ENCODE peak calls at places on chromosomes 4 and X, in six cellular contexts. S is ovary, Z is BE2C, D is sigmoid colon, J is uterus, E is neuronal stem cell. A is an unnamed sample.
A peak's percentile ranks its signal among the peaks of the same experiment; 100 is the strongest.

GRCh38 chr4:109419679-109420078 is 13.9 kb upstream of the SEC24B start:
- DNase-seq in D (no peak), J (no peak), Z (no peak), S (no peak), E (peak; percentile 14), A (peak; percentile 58)

GRCh38 chr4:126004936-126005335 is 690.2 kb downstream of the FAT4 start:
- DNase-seq in D (no peak), E (no peak), J (no peak), S (no peak), Z (no peak), A (peak; percentile 39)

GRCh38 chrX:73962948-73963347 is 341.0 kb upstream of the ZCCHC13 start:
- DNase-seq in E (no peak), D (no peak), J (no peak), S (no peak), Z (no peak), A (no peak)

GRCh38 chr4:124329134-124329533 is 383.4 kb downstream of the ANKRD50 start:
- DNase-seq in D (no peak), Z (no peak), S (no peak), E (no peak), J (no peak), A (no peak)

GRCh38 chr4:42483426-42484379 is 86.4 kb downstream of the SHISA3 start:
- DNase-seq in E (no peak), S (no peak), D (peak; percentile 76), J (no peak), Z (no peak), A (no peak)

GRCh38 chr4:130074096-130074495 is 978.1 kb downstream of the C4orf33 start:
- DNase-seq in E (no peak), D (no peak), Z (no peak), J (no peak), S (no peak), A (no peak)

GRCh38 chr4:40750461-40751258 is 905 bp downstream of the NSUN7 start:
- DNase-seq in J (no peak), S (no peak), D (no peak), E (peak; percentile 54), Z (no peak), A (peak; percentile 29)

GRCh38 chr4:33878710-33879109 is 2365.6 kb downstream of the ARAP2 start:
- DNase-seq in Z (peak; percentile 12), D (no peak), J (no peak), S (no peak), E (no peak), A (no peak)

GRCh38 chrX:3393581-3394111 is 47.2 kb upstream of the MXRA5 start:
- DNase-seq in D (no peak), J (no peak), E (no peak), S (no peak), Z (no peak), A (no peak)

GRCh38 chr4:95318483-95318882 is 230.3 kb downstream of the UNC5C start:
- DNase-seq in J (no peak), Z (peak; percentile 66), E (no peak), D (no peak), S (no peak), A (peak; percentile 17)

GRCh38 chr4:140851032-140851636 is 94.9 kb upstream of the TBC1D9 start:
- DNase-seq in J (peak; percentile 57), S (peak; percentile 26), E (peak; percentile 75), Z (peak; percentile 64), D (no peak), A (peak; percentile 73)

GRCh38 chr4:186204611-186205144 is 13.3 kb downstream of the CYP4V2 start:
- DNase-seq in E (no peak), D (no peak), S (no peak), Z (no peak), J (no peak), A (no peak)

GRCh38 chr4:4869380-4869723 is 9.9 kb downstream of the MSX1 start:
- DNase-seq in J (no peak), E (peak; percentile 8), S (no peak), D (no peak), Z (no peak), A (no peak)

GRCh38 chr4:151157543-151157942 is 58.1 kb downstream of the RPS3A start:
- DNase-seq in Z (no peak), J (no peak), S (no peak), E (no peak), D (no peak), A (no peak)

GRCh38 chr4:102390438-102390837 is 45.2 kb upstream of the SLC39A8 start:
- DNase-seq in D (no peak), E (no peak), J (no peak), Z (no peak), S (no peak), A (no peak)

GRCh38 chr4:73208376-73208775 is 50.2 kb downstream of the ANKRD17 start:
- DNase-seq in S (no peak), E (no peak), D (no peak), Z (no peak), J (no peak), A (no peak)

GRCh38 chrX:31132803-31133202 is 61.0 kb upstream of the FTHL17 start:
- DNase-seq in E (no peak), Z (no peak), S (no peak), J (no peak), D (no peak), A (no peak)

GRCh38 chr4:169209388-169209883 is 61.3 kb downstream of the SH3RF1 start:
- DNase-seq in D (no peak), E (no peak), Z (no peak), J (no peak), S (no peak), A (no peak)

GRCh38 chr4:169210516-169211108 is 60.1 kb downstream of the SH3RF1 start:
- DNase-seq in E (no peak), S (no peak), D (no peak), Z (no peak), J (no peak), A (no peak)

GRCh38 chr4:169208090-169208455 is 62.7 kb downstream of the SH3RF1 start:
- DNase-seq in Z (no peak), J (no peak), S (no peak), E (peak; percentile 73), D (no peak), A (no peak)

GRCh38 chr4:169207436-169208089 is 63.2 kb downstream of the SH3RF1 start:
- DNase-seq in D (no peak), S (no peak), Z (no peak), E (peak; percentile 35), J (no peak), A (no peak)

DNA sequence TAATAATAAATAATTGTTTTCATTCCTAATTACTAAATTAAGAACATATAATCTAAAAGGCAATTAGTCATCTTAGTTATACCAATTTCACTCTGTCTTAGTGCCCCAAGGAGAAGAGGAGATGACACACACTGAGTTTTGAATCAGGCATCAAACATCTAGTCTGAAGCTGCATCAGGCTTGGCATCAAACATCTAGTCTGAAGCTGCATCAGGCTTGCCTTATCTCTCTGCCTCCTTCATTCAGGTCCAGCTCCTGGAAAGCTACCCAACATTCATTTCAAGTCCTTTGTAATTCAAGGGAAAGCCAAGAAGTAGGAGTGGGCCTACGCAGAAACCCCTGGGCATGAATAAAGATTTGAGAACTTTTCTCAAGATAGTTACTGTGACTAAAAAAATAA is 62.2 kb downstream of the SH3RF1 start:
- DNase-seq in D (no peak), Z (no peak), S (no peak), J (no peak), E (no peak), A (no peak)
- H3K4me1 ChIP-seq in D (no peaks in the 10 kb centered on the region), Z (peaks cover 12% of the 10 kb centered on the region), S (peaks cover 6% of the 10 kb centered on the region), J (no peaks in the 10 kb centered on the region), E (peaks cover 20% of the 10 kb centered on the region), A (peaks cover 3% of the 10 kb centered on the region)

GRCh38 chrX:155768036-155768769 is 112.9 kb upstream of the VAMP7 start:
- DNase-seq in E (no peak), S (no peak), D (no peak), J (no peak), Z (no peak), A (no peak)
- H3K9me3 ChIP-seq in E (no peaks in the 10 kb centered on the region), S (no peaks in the 10 kb centered on the region), D (no peaks in the 10 kb centered on the region), J (no peaks in the 10 kb centered on the region), Z (no peaks in the 10 kb centered on the region), A (no peaks in the 10 kb centered on the region)

GRCh38 chr4:142365386-142365785 is 480.7 kb downstream of the INPP4B start:
- DNase-seq in Z (no peak), D (no peak), S (no peak), E (no peak), J (no peak), A (no peak)

GRCh38 chr4:142366821-142367220 is 479.3 kb downstream of the INPP4B start:
- DNase-seq in S (no peak), E (no peak), Z (no peak), J (no peak), D (no peak), A (no peak)

GRCh38 chr4:142363686-142364085 is 482.4 kb downstream of the INPP4B start:
- DNase-seq in D (no peak), E (no peak), Z (no peak), S (no peak), J (no peak), A (no peak)

GRCh38 chr4:142369141-142369540 is 477.0 kb downstream of the INPP4B start:
- DNase-seq in Z (no peak), J (no peak), S (no peak), D (no peak), E (no peak), A (peak; percentile 18)

DNA sequence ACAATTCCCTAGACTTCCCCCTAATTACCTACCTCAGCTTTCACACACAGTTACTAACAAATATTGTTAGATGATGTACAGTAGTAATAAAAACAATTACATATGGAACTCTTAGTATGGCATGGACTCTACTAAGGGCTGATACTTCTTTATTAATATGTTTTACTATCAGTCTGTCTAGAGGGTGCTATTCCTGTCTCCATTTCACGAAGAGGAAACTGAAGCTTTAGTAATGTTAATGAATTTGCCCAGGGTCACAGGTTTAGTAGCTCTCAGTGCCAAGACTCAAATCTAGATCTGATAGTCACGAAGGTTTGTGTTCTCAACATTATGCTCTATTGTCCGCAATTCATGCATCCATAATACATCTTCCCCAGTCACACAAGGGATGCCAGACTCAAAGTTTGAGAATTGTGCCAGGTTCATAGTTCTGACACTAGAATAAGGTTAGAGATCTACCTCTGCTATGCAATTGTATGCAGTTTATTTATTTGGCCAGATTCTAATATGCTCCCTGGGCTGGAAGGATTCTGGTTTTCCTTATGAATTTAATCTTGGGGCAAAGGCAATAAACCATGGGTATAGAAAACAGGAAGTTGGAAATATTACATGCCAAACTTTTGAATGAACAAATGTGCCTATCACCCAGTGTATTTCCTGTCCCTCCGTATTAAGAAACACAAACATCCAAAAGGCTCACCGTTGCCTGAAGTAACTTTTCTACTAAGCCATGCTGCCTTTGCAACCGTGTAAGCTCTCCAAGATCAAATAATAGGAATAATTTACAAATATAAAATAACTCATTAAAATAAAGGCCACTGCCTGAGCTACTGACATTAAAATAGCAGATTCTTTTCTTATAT is 478.5 kb downstream of the INPP4B start:
- DNase-seq in J (no peak), Z (no peak), S (no peak), D (no peak), E (no peak), A (no peak)
- H3K4me1 ChIP-seq in J (no peaks in the 10 kb centered on the region), Z (no peaks in the 10 kb centered on the region), S (no peaks in the 10 kb centered on the region), D (no peaks in the 10 kb centered on the region), E (peaks cover 27% of the 10 kb centered on the region), A (no peaks in the 10 kb centered on the region)

DNA sequence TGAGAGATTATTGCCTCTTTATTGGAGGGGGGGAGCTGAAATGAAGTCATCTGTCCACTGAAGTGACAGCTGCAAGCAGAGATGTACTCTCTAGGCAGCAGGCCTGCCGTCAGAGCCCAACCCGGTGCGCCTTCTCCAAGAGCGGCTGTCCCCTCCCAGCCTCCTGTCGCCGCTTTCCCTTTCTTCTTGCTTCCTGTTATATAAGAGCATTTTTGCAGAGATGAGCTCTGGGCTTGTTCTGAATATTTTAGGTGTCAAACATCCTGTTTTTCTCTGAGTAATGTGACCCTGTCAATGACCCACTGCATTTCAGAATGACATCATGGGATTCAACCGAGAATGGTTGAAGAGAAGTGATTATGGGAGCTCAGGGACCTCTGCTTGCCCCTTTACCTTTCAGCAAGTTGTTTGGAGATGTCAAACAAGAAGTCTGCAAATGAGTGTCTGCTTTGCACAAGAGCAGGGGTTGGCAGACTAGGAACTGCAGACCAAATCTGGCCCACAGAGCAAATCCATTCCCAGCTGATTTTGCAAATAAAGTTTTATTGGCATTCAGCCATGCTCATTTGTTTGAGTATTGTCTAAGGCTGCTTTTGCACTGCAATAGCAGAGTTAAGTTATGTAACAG is 79.9 kb downstream of the SLC9A6 start:
- DNase-seq in J (peak; percentile 39), E (no peak), D (peak; percentile 86), S (no peak), Z (no peak), A (peak; percentile 5)
- H3K9me3 ChIP-seq in J (no peaks in the 10 kb centered on the region), E (no peaks in the 10 kb centered on the region), D (no peaks in the 10 kb centered on the region), S (no peaks in the 10 kb centered on the region), Z (no peaks in the 10 kb centered on the region), A (no peaks in the 10 kb centered on the region)